ENCODE peak calls at places on chromosomes 2 and 18, in seven cellular contexts. N, D, P, Z, Y, R and J are unnamed samples.

GRCh38 chr2:140873915-140874531 is 1256.8 kb downstream of the LRP1B start:
- DNase-seq in Z (no peak), D (no peak), Y (no peak), N (no peak), R (no peak), P (no peak), J (no peak)

GRCh38 chr18:35158728-35159443 is 81.9 kb upstream of the ZNF397 start:
- DNase-seq in Z (no peak), N (no peak), P (no peak), R (no peak), D (no peak), Y (no peak), J (no peak)

GRCh38 chr2:101026253-101026701 is 24.2 kb downstream of the RPL31 start:
- DNase-seq in Z (no peak), Y (no peak), N (no peak), R (no peak), P (no peak), D (no peak), J (peak; percentile 35)

GRCh38 chr18:3794537-3795348 is 344.8 kb downstream of the TGIF1 start:
- DNase-seq in Y (peak; percentile 31), R (no peak), Z (peak; percentile 99), D (peak; percentile 78), P (no peak), N (no peak), J (no peak)

GRCh38 chr2:177029501-177029900 is 183.1 kb upstream of the HNRNPA3 start:
- DNase-seq in N (no peak), P (no peak), D (no peak), Y (no peak), Z (no peak), R (no peak), J (peak; percentile 46)

GRCh38 chr2:18645315-18645714 is 55.9 kb upstream of the NT5C1B start:
- DNase-seq in Y (no peak), N (no peak), R (no peak), Z (peak; percentile 12), P (no peak), D (no peak), J (no peak)

GRCh38 chr18:60209042-60209441 is 163.5 kb downstream of the MC4R start:
- DNase-seq in Z (no peak), R (no peak), Y (no peak), D (no peak), N (no peak), P (no peak), J (no peak)

GRCh38 chr2:185990861-185991525 is 252.4 kb downstream of the FSIP2 start:
- DNase-seq in R (no peak), N (no peak), Y (no peak), P (no peak), Z (peak; percentile 1), D (no peak), J (peak; percentile 51)

GRCh38 chr18:42514522-42514921 is 559.5 kb downstream of the PIK3C3 start:
- DNase-seq in R (no peak), N (no peak), Y (no peak), P (no peak), D (no peak), Z (no peak), J (no peak)

GRCh38 chr2:126370208-126370607 is 285.8 kb upstream of the GYPC start:
- DNase-seq in N (no peak), P (no peak), Z (no peak), D (no peak), R (no peak), Y (no peak), J (no peak)

GRCh38 chr2:152155209-152155608 is 20.4 kb downstream of the STAM2 start:
- DNase-seq in Z (no peak), R (no peak), P (no peak), Y (no peak), D (no peak), N (no peak), J (no peak)

GRCh38 chr2:29627366-29627765 is 294.0 kb downstream of the ALK start:
- DNase-seq in R (no peak), Y (no peak), Z (peak; percentile 91), N (no peak), P (no peak), D (peak; percentile 67), J (no peak)